ENCODE peak calls at places on chromosomes 2 and 18, in nine cellular contexts. One of them, this sample, is unnamed.

GRCh38 chr2:225510794-225511193 is 111.3 kb downstream of the NYAP2 start:
- DNase-seq in effector memory CD8-positive, alpha-beta T cell: no peak
- DNase-seq in MCF 10A: no peak
- DNase-seq in neural crest cell: no peak
- DNase-seq in GM10248: no peak
- DNase-seq in activated CD4-positive, alpha-beta T cell treated with anti-CD3 and anti-CD28 coated beads, Interleukin-2, amount 10 ng/mL, durations not matched to agents 7 days and 5 days: no peak
- DNase-seq in immature natural killer cell: no peak
- DNase-seq in endothelial cell: no peak
- DNase-seq in Caco-2: no peak
- DNase-seq in this sample: no peak

GRCh38 chr2:160557903-160558302 is 64.3 kb upstream of the RBMS1 start:
- DNase-seq in neural crest cell: no peak
- DNase-seq in immature natural killer cell: no peak
- DNase-seq in endothelial cell: no peak
- DNase-seq in activated CD4-positive, alpha-beta T cell treated with anti-CD3 and anti-CD28 coated beads, Interleukin-2, amount 10 ng/mL, durations not matched to agents 7 days and 5 days: no peak
- DNase-seq in effector memory CD8-positive, alpha-beta T cell: no peak
- DNase-seq in MCF 10A: no peak
- DNase-seq in Caco-2: no peak
- DNase-seq in GM10248: no peak
- DNase-seq in this sample: no peak

GRCh38 chr2:20414806-20415205 is 32.1 kb upstream of the RHOB start:
- DNase-seq in Caco-2: no peak
- DNase-seq in MCF 10A: no peak
- DNase-seq in endothelial cell: no peak
- DNase-seq in effector memory CD8-positive, alpha-beta T cell: no peak
- DNase-seq in GM10248: no peak
- DNase-seq in neural crest cell: no peak
- DNase-seq in activated CD4-positive, alpha-beta T cell treated with anti-CD3 and anti-CD28 coated beads, Interleukin-2, amount 10 ng/mL, durations not matched to agents 7 days and 5 days: no peak
- DNase-seq in immature natural killer cell: no peak
- DNase-seq in this sample: no peak

GRCh38 chr2:207630491-207630890 is 5.3 kb upstream of the METTL21A start:
- DNase-seq in endothelial cell: no peak
- DNase-seq in effector memory CD8-positive, alpha-beta T cell: no peak
- DNase-seq in activated CD4-positive, alpha-beta T cell treated with anti-CD3 and anti-CD28 coated beads, Interleukin-2, amount 10 ng/mL, durations not matched to agents 7 days and 5 days: no peak
- DNase-seq in neural crest cell: no peak
- DNase-seq in GM10248: no peak
- DNase-seq in MCF 10A: no peak
- DNase-seq in Caco-2: no peak
- DNase-seq in immature natural killer cell: no peak
- DNase-seq in this sample: no peak

GRCh38 chr2:204913854-204914464 is 368.7 kb downstream of the PARD3B start:
- DNase-seq in endothelial cell: no peak
- DNase-seq in GM10248: no peak
- DNase-seq in neural crest cell: no peak
- DNase-seq in activated CD4-positive, alpha-beta T cell treated with anti-CD3 and anti-CD28 coated beads, Interleukin-2, amount 10 ng/mL, durations not matched to agents 7 days and 5 days: no peak
- DNase-seq in Caco-2: peak
- DNase-seq in immature natural killer cell: no peak
- DNase-seq in MCF 10A: no peak
- DNase-seq in effector memory CD8-positive, alpha-beta T cell: no peak
- DNase-seq in this sample: no peak

GRCh38 chr2:240885980-240886565 is 9.9 kb downstream of the MAB21L4 start:
- DNase-seq in MCF 10A: no peak
- DNase-seq in endothelial cell: no peak
- DNase-seq in neural crest cell: no peak
- DNase-seq in activated CD4-positive, alpha-beta T cell treated with anti-CD3 and anti-CD28 coated beads, Interleukin-2, amount 10 ng/mL, durations not matched to agents 7 days and 5 days: no peak
- DNase-seq in GM10248: no peak
- DNase-seq in Caco-2: no peak
- DNase-seq in effector memory CD8-positive, alpha-beta T cell: no peak
- DNase-seq in immature natural killer cell: no peak
- DNase-seq in this sample: no peak

GRCh38 chr2:105712981-105713596 is 31.6 kb upstream of the NCK2 start:
- DNase-seq in effector memory CD8-positive, alpha-beta T cell: no peak
- DNase-seq in MCF 10A: peak
- DNase-seq in Caco-2: peak
- DNase-seq in immature natural killer cell: no peak
- DNase-seq in endothelial cell: no peak
- DNase-seq in activated CD4-positive, alpha-beta T cell treated with anti-CD3 and anti-CD28 coated beads, Interleukin-2, amount 10 ng/mL, durations not matched to agents 7 days and 5 days: no peak
- DNase-seq in GM10248: no peak
- DNase-seq in neural crest cell: no peak
- DNase-seq in this sample: no peak

GRCh38 chr2:7525746-7526145 is 608.5 kb downstream of the RNF144A start:
- DNase-seq in effector memory CD8-positive, alpha-beta T cell: no peak
- DNase-seq in activated CD4-positive, alpha-beta T cell treated with anti-CD3 and anti-CD28 coated beads, Interleukin-2, amount 10 ng/mL, durations not matched to agents 7 days and 5 days: no peak
- DNase-seq in immature natural killer cell: no peak
- DNase-seq in Caco-2: no peak
- DNase-seq in neural crest cell: no peak
- DNase-seq in MCF 10A: no peak
- DNase-seq in GM10248: no peak
- DNase-seq in endothelial cell: no peak
- DNase-seq in this sample: no peak

GRCh38 chr2:96522304-96523203 is 14.0 kb upstream of the ARID5A start:
- DNase-seq in activated CD4-positive, alpha-beta T cell treated with anti-CD3 and anti-CD28 coated beads, Interleukin-2, amount 10 ng/mL, durations not matched to agents 7 days and 5 days: no peak
- DNase-seq in neural crest cell: no peak
- DNase-seq in immature natural killer cell: no peak
- DNase-seq in MCF 10A: no peak
- DNase-seq in effector memory CD8-positive, alpha-beta T cell: no peak
- DNase-seq in Caco-2: no peak
- DNase-seq in GM10248: no peak
- DNase-seq in endothelial cell: no peak
- DNase-seq in this sample: no peak

GRCh38 chr18:33751613-33752221 is 173.7 kb downstream of the ASXL3 start:
- DNase-seq in GM10248: no peak
- DNase-seq in effector memory CD8-positive, alpha-beta T cell: no peak
- DNase-seq in neural crest cell: no peak
- DNase-seq in Caco-2: no peak
- DNase-seq in immature natural killer cell: no peak
- DNase-seq in MCF 10A: peak
- DNase-seq in activated CD4-positive, alpha-beta T cell treated with anti-CD3 and anti-CD28 coated beads, Interleukin-2, amount 10 ng/mL, durations not matched to agents 7 days and 5 days: no peak
- DNase-seq in endothelial cell: no peak
- DNase-seq in this sample: no peak

GRCh38 chr18:7626922-7627440 is 59.9 kb downstream of the PTPRM start:
- DNase-seq in Caco-2: peak
- DNase-seq in MCF 10A: peak
- DNase-seq in endothelial cell: peak
- DNase-seq in GM10248: no peak
- DNase-seq in neural crest cell: no peak
- DNase-seq in effector memory CD8-positive, alpha-beta T cell: no peak
- DNase-seq in immature natural killer cell: no peak
- DNase-seq in activated CD4-positive, alpha-beta T cell treated with anti-CD3 and anti-CD28 coated beads, Interleukin-2, amount 10 ng/mL, durations not matched to agents 7 days and 5 days: no peak
- DNase-seq in this sample: no peak

GRCh38 chr18:32095156-32095555 is 3.5 kb downstream of the RNF138 start:
- DNase-seq in endothelial cell: no peak
- DNase-seq in neural crest cell: no peak
- DNase-seq in immature natural killer cell: no peak
- DNase-seq in MCF 10A: no peak
- DNase-seq in GM10248: no peak
- DNase-seq in activated CD4-positive, alpha-beta T cell treated with anti-CD3 and anti-CD28 coated beads, Interleukin-2, amount 10 ng/mL, durations not matched to agents 7 days and 5 days: no peak
- DNase-seq in effector memory CD8-positive, alpha-beta T cell: no peak
- DNase-seq in Caco-2: no peak
- DNase-seq in this sample: no peak

GRCh38 chr18:70234667-70235459 is 29.4 kb upstream of the RTTN start:
- DNase-seq in effector memory CD8-positive, alpha-beta T cell: no peak
- DNase-seq in activated CD4-positive, alpha-beta T cell treated with anti-CD3 and anti-CD28 coated beads, Interleukin-2, amount 10 ng/mL, durations not matched to agents 7 days and 5 days: no peak
- DNase-seq in MCF 10A: peak
- DNase-seq in endothelial cell: no peak
- DNase-seq in immature natural killer cell: no peak
- DNase-seq in Caco-2: no peak
- DNase-seq in neural crest cell: no peak
- DNase-seq in GM10248: no peak
- DNase-seq in this sample: no peak

GRCh38 chr18:59446012-59446411 is 86.9 kb upstream of the LMAN1 start:
- DNase-seq in neural crest cell: no peak
- DNase-seq in immature natural killer cell: no peak
- DNase-seq in activated CD4-positive, alpha-beta T cell treated with anti-CD3 and anti-CD28 coated beads, Interleukin-2, amount 10 ng/mL, durations not matched to agents 7 days and 5 days: no peak
- DNase-seq in endothelial cell: peak
- DNase-seq in effector memory CD8-positive, alpha-beta T cell: no peak
- DNase-seq in Caco-2: no peak
- DNase-seq in GM10248: no peak
- DNase-seq in MCF 10A: peak
- DNase-seq in this sample: no peak

GRCh38 chr18:9094307-9095226 is 7.9 kb upstream of the NDUFV2 start:
- DNase-seq in effector memory CD8-positive, alpha-beta T cell: no peak
- DNase-seq in endothelial cell: no peak
- DNase-seq in MCF 10A: no peak
- DNase-seq in GM10248: no peak
- DNase-seq in neural crest cell: no peak
- DNase-seq in activated CD4-positive, alpha-beta T cell treated with anti-CD3 and anti-CD28 coated beads, Interleukin-2, amount 10 ng/mL, durations not matched to agents 7 days and 5 days: no peak
- DNase-seq in immature natural killer cell: no peak
- DNase-seq in Caco-2: peak
- DNase-seq in this sample: no peak

GRCh38 chr2:37468139-37468538 is 123.7 kb downstream of the QPCT start:
- DNase-seq in neural crest cell: no peak
- DNase-seq in immature natural killer cell: no peak
- DNase-seq in effector memory CD8-positive, alpha-beta T cell: no peak
- DNase-seq in GM10248: no peak
- DNase-seq in Caco-2: no peak
- DNase-seq in endothelial cell: no peak
- DNase-seq in activated CD4-positive, alpha-beta T cell treated with anti-CD3 and anti-CD28 coated beads, Interleukin-2, amount 10 ng/mL, durations not matched to agents 7 days and 5 days: no peak
- DNase-seq in MCF 10A: no peak
- DNase-seq in this sample: no peak

This sample was measured in germinal center.